ENCODE peak calls at places on chromosomes 5 and 9, in nine cellular contexts. One of them, this sample, is unnamed.

GRCh38 chr9:136051568-136052432 is 43.3 kb downstream of the NACC2 start:
- DNase-seq in GM06990: no peak
- DNase-seq in astrocyte of the spinal cord: peak; percentile 97
- DNase-seq in HL-60: peak; percentile 51
- DNase-seq in cardiac fibroblast: peak; percentile 92
- DNase-seq in bronchial epithelial cell: peak; percentile 93
- DNase-seq in Peyer's patch: peak; percentile 79
- DNase-seq in fibroblast of lung: peak; percentile 94
- DNase-seq in DND-41: no peak
- DNase-seq in this sample: no peak

GRCh38 chr5:168089201-168089887 is 202.1 kb upstream of the WWC1 start:
- DNase-seq in HL-60: no peak
- DNase-seq in bronchial epithelial cell: no peak
- DNase-seq in GM06990: no peak
- DNase-seq in astrocyte of the spinal cord: no peak
- DNase-seq in Peyer's patch: no peak
- DNase-seq in cardiac fibroblast: no peak
- DNase-seq in fibroblast of lung: no peak
- DNase-seq in DND-41: no peak
- DNase-seq in this sample: no peak

GRCh38 chr5:24268482-24269056 is 376.2 kb downstream of the CDH10 start:
- DNase-seq in HL-60: no peak
- DNase-seq in Peyer's patch: no peak
- DNase-seq in fibroblast of lung: no peak
- DNase-seq in bronchial epithelial cell: no peak
- DNase-seq in astrocyte of the spinal cord: no peak
- DNase-seq in DND-41: no peak
- DNase-seq in GM06990: no peak
- DNase-seq in cardiac fibroblast: no peak
- DNase-seq in this sample: no peak

GRCh38 chr5:31581498-31582099 is 49.5 kb downstream of the C5orf22 start:
- DNase-seq in fibroblast of lung: peak; percentile 66
- DNase-seq in astrocyte of the spinal cord: peak; percentile 50
- DNase-seq in GM06990: no peak
- DNase-seq in DND-41: no peak
- DNase-seq in Peyer's patch: no peak
- DNase-seq in bronchial epithelial cell: peak; percentile 47
- DNase-seq in cardiac fibroblast: peak; percentile 67
- DNase-seq in HL-60: no peak
- DNase-seq in this sample: peak; percentile 2

GRCh38 chr5:151134228-151134627 is 23.4 kb downstream of the ANXA6 start:
- DNase-seq in bronchial epithelial cell: no peak
- DNase-seq in GM06990: no peak
- DNase-seq in cardiac fibroblast: no peak
- DNase-seq in HL-60: no peak
- DNase-seq in fibroblast of lung: no peak
- DNase-seq in DND-41: no peak
- DNase-seq in astrocyte of the spinal cord: no peak
- DNase-seq in Peyer's patch: peak; percentile 66
- DNase-seq in this sample: no peak

GRCh38 chr5:143161893-143162520 is 241.5 kb downstream of the NR3C1 start:
- DNase-seq in astrocyte of the spinal cord: no peak
- DNase-seq in DND-41: no peak
- DNase-seq in bronchial epithelial cell: peak; percentile 61
- DNase-seq in HL-60: peak; percentile 68
- DNase-seq in fibroblast of lung: peak; percentile 94
- DNase-seq in Peyer's patch: peak; percentile 67
- DNase-seq in cardiac fibroblast: peak; percentile 81
- DNase-seq in GM06990: no peak
- DNase-seq in this sample: peak; percentile 61

GRCh38 chr5:172411423-172412111 is 42.8 kb downstream of the SH3PXD2B start:
- DNase-seq in cardiac fibroblast: peak; percentile 61
- DNase-seq in GM06990: no peak
- DNase-seq in astrocyte of the spinal cord: peak; percentile 35
- DNase-seq in HL-60: no peak
- DNase-seq in Peyer's patch: no peak
- DNase-seq in bronchial epithelial cell: no peak
- DNase-seq in fibroblast of lung: peak; percentile 88
- DNase-seq in DND-41: peak; percentile 21
- DNase-seq in this sample: no peak

GRCh38 chr9:89929721-89930480 is 325.1 kb downstream of the GADD45G start:
- DNase-seq in bronchial epithelial cell: peak; percentile 72
- DNase-seq in astrocyte of the spinal cord: no peak
- DNase-seq in DND-41: peak; percentile 70
- DNase-seq in GM06990: no peak
- DNase-seq in cardiac fibroblast: no peak
- DNase-seq in HL-60: no peak
- DNase-seq in fibroblast of lung: peak; percentile 33
- DNase-seq in Peyer's patch: no peak
- DNase-seq in this sample: no peak

GRCh38 chr5:84275609-84276008 is 109.1 kb downstream of the EDIL3 start:
- DNase-seq in astrocyte of the spinal cord: no peak
- DNase-seq in bronchial epithelial cell: no peak
- DNase-seq in HL-60: no peak
- DNase-seq in fibroblast of lung: no peak
- DNase-seq in Peyer's patch: no peak
- DNase-seq in cardiac fibroblast: no peak
- DNase-seq in DND-41: no peak
- DNase-seq in GM06990: no peak
- DNase-seq in this sample: no peak

GRCh38 chr9:130444565-130445221 is at the start of gene ASS1:
- DNase-seq in HL-60: peak; percentile 32
- DNase-seq in GM06990: no peak
- DNase-seq in Peyer's patch: peak; percentile 87
- DNase-seq in DND-41: no peak
- DNase-seq in astrocyte of the spinal cord: peak; percentile 23
- DNase-seq in fibroblast of lung: peak; percentile 17
- DNase-seq in bronchial epithelial cell: no peak
- DNase-seq in cardiac fibroblast: peak; percentile 51
- DNase-seq in this sample: peak; percentile 16

GRCh38 chr9:69206047-69206446 is 32.0 kb downstream of the TJP2 start:
- DNase-seq in fibroblast of lung: no peak
- DNase-seq in bronchial epithelial cell: no peak
- DNase-seq in HL-60: no peak
- DNase-seq in GM06990: no peak
- DNase-seq in astrocyte of the spinal cord: no peak
- DNase-seq in Peyer's patch: no peak
- DNase-seq in DND-41: no peak
- DNase-seq in cardiac fibroblast: no peak
- DNase-seq in this sample: no peak

GRCh38 chr9:69204378-69204777 is 30.3 kb downstream of the TJP2 start:
- DNase-seq in Peyer's patch: no peak
- DNase-seq in HL-60: no peak
- DNase-seq in fibroblast of lung: peak; percentile 50
- DNase-seq in DND-41: no peak
- DNase-seq in astrocyte of the spinal cord: no peak
- DNase-seq in GM06990: no peak
- DNase-seq in cardiac fibroblast: no peak
- DNase-seq in bronchial epithelial cell: no peak
- DNase-seq in this sample: no peak

GRCh38 chr9:69211424-69212036 is 37.5 kb downstream of the TJP2 start:
- DNase-seq in bronchial epithelial cell: no peak
- DNase-seq in DND-41: no peak
- DNase-seq in cardiac fibroblast: no peak
- DNase-seq in astrocyte of the spinal cord: no peak
- DNase-seq in Peyer's patch: no peak
- DNase-seq in HL-60: no peak
- DNase-seq in GM06990: no peak
- DNase-seq in fibroblast of lung: no peak
- DNase-seq in this sample: no peak

GRCh38 chr9:69204869-69205268 is 30.8 kb downstream of the TJP2 start:
- DNase-seq in GM06990: no peak
- DNase-seq in DND-41: no peak
- DNase-seq in cardiac fibroblast: peak; percentile 73
- DNase-seq in astrocyte of the spinal cord: no peak
- DNase-seq in fibroblast of lung: peak; percentile 56
- DNase-seq in bronchial epithelial cell: no peak
- DNase-seq in Peyer's patch: no peak
- DNase-seq in HL-60: no peak
- DNase-seq in this sample: no peak

GRCh38 chr9:69207503-69207902 is 33.4 kb downstream of the TJP2 start:
- DNase-seq in cardiac fibroblast: no peak
- DNase-seq in astrocyte of the spinal cord: no peak
- DNase-seq in GM06990: no peak
- DNase-seq in DND-41: no peak
- DNase-seq in bronchial epithelial cell: peak; percentile 39
- DNase-seq in fibroblast of lung: no peak
- DNase-seq in HL-60: no peak
- DNase-seq in Peyer's patch: no peak
- DNase-seq in this sample: no peak
- TF ChIP-seq CTCF in cardiac fibroblast: no peak
- TF ChIP-seq CTCF in astrocyte of the spinal cord: peak; percentile 7
- TF ChIP-seq CTCF in GM06990: peak; percentile 24
- TF ChIP-seq CTCF in DND-41: no peak
- TF ChIP-seq CTCF in bronchial epithelial cell: peak; percentile 32
- TF ChIP-seq CTCF in fibroblast of lung: no peak
- TF ChIP-seq CTCF in HL-60: no peak
- TF ChIP-seq CTCF in Peyer's patch: no peak
- TF ChIP-seq CTCF in this sample: no peak

GRCh38 chr9:95835398-95835797 is 40.1 kb upstream of the ERCC6L2 start:
- DNase-seq in Peyer's patch: no peak
- DNase-seq in DND-41: no peak
- DNase-seq in bronchial epithelial cell: no peak
- DNase-seq in GM06990: no peak
- DNase-seq in astrocyte of the spinal cord: no peak
- DNase-seq in fibroblast of lung: no peak
- DNase-seq in cardiac fibroblast: no peak
- DNase-seq in HL-60: no peak
- DNase-seq in this sample: no peak

GRCh38 chr9:95836072-95836471 is 39.4 kb upstream of the ERCC6L2 start:
- DNase-seq in astrocyte of the spinal cord: peak; percentile 46
- DNase-seq in DND-41: no peak
- DNase-seq in cardiac fibroblast: no peak
- DNase-seq in GM06990: no peak
- DNase-seq in fibroblast of lung: no peak
- DNase-seq in Peyer's patch: no peak
- DNase-seq in bronchial epithelial cell: no peak
- DNase-seq in HL-60: no peak
- DNase-seq in this sample: no peak

GRCh38 chr9:95831810-95832209 is 43.7 kb upstream of the ERCC6L2 start:
- DNase-seq in DND-41: no peak
- DNase-seq in fibroblast of lung: no peak
- DNase-seq in bronchial epithelial cell: no peak
- DNase-seq in astrocyte of the spinal cord: no peak
- DNase-seq in cardiac fibroblast: no peak
- DNase-seq in Peyer's patch: no peak
- DNase-seq in HL-60: no peak
- DNase-seq in GM06990: no peak
- DNase-seq in this sample: no peak

GRCh38 chr9:95833549-95834178 is 41.8 kb upstream of the ERCC6L2 start:
- DNase-seq in HL-60: no peak
- DNase-seq in DND-41: no peak
- DNase-seq in Peyer's patch: no peak
- DNase-seq in astrocyte of the spinal cord: no peak
- DNase-seq in cardiac fibroblast: no peak
- DNase-seq in bronchial epithelial cell: no peak
- DNase-seq in fibroblast of lung: no peak
- DNase-seq in GM06990: no peak
- DNase-seq in this sample: no peak

DNA sequence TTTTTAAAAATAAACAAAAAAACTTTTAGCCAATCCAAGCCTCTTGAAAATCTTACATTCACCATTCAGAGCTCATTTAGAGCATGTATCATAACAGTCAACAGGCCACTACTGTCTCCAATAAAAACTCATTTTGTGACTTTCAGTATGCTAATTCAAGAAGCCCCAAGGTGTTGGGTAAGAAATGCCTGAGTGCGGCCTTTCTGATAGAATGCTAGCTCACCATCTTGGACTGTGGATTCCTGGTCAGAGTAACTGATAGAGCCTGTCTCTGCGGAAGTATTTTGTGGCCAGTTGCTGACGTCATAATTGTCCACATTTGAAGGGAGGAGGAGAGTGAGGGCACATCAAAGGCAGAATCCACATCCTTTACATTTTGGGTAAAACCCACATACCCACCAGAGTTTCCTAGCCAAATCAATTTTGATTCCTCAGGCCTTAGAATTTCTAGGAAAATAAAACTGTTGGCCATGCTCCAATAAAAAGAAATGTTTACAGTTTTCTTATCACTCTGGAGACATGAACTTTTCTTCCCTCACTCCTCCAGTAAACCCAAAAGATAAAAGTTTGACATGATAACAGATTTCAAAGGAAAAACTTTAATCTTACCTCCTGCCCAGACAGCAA is 41.1 kb upstream of the ERCC6L2 start:
- DNase-seq in bronchial epithelial cell: no peak
- DNase-seq in Peyer's patch: no peak
- DNase-seq in GM06990: no peak
- DNase-seq in fibroblast of lung: peak; percentile 56
- DNase-seq in cardiac fibroblast: peak; percentile 59
- DNase-seq in DND-41: no peak
- DNase-seq in HL-60: no peak
- DNase-seq in astrocyte of the spinal cord: peak; percentile 58
- DNase-seq in this sample: no peak
- TF ChIP-seq CTCF in bronchial epithelial cell: no peak
- TF ChIP-seq CTCF in Peyer's patch: no peak
- TF ChIP-seq CTCF in GM06990: no peak
- TF ChIP-seq CTCF in fibroblast of lung: no peak
- TF ChIP-seq CTCF in cardiac fibroblast: no peak
- TF ChIP-seq CTCF in DND-41: no peak
- TF ChIP-seq CTCF in HL-60: no peak
- TF ChIP-seq CTCF in astrocyte of the spinal cord: no peak
- TF ChIP-seq CTCF in this sample: no peak

DNA sequence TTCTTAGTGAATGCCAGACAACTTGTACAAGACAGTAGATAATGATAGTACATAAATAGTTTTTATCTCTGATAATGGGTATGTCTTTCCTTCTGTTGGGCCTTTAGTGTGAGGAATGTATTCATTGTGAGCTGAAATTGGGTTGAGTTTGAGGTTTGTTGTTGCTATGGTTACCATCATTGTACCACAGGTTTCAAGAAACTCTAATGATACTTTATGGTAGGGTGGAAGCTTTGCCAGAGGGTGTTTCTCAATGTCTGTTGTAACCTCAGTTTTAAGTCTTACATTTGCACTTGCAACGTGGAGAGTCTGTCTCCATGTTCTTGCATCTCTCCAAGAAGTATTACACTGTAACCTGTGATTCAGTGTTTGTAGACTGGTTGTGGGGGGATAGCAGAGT is 1550.1 kb downstream of the MAT2B start:
- DNase-seq in astrocyte of the spinal cord: peak; percentile 1
- DNase-seq in bronchial epithelial cell: no peak
- DNase-seq in DND-41: no peak
- DNase-seq in Peyer's patch: no peak
- DNase-seq in GM06990: no peak
- DNase-seq in cardiac fibroblast: no peak
- DNase-seq in fibroblast of lung: no peak
- DNase-seq in HL-60: peak; percentile 55
- DNase-seq in this sample: no peak
- TF ChIP-seq CTCF in astrocyte of the spinal cord: no peak
- TF ChIP-seq CTCF in bronchial epithelial cell: no peak
- TF ChIP-seq CTCF in DND-41: no peak
- TF ChIP-seq CTCF in Peyer's patch: no peak
- TF ChIP-seq CTCF in GM06990: no peak
- TF ChIP-seq CTCF in cardiac fibroblast: no peak
- TF ChIP-seq CTCF in fibroblast of lung: no peak
- TF ChIP-seq CTCF in HL-60: no peak
- TF ChIP-seq CTCF in this sample: no peak

DNA sequence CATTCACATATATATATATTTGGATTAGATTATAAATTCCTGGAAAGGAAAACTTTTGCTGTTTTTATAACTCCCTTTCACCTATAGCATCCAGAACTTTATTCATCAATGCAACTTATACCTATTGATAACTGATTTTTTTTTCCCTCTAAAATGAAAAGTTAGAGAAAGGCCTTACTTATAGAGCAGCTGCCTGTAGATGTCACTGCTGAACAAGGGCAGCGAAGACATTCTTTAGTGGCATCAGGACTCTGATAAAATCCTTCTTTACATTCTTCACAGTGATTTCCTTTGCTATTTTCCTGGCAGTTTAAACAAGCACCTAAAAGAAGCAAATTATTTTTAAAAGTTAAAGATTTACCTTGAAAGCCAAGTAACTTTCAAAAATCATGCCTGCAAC is 32.3 kb upstream of the CDK5RAP2 start:
- DNase-seq in astrocyte of the spinal cord: no peak
- DNase-seq in HL-60: no peak
- DNase-seq in DND-41: no peak
- DNase-seq in Peyer's patch: no peak
- DNase-seq in cardiac fibroblast: peak; percentile 19
- DNase-seq in bronchial epithelial cell: peak; percentile 23
- DNase-seq in GM06990: no peak
- DNase-seq in fibroblast of lung: no peak
- DNase-seq in this sample: no peak
- TF ChIP-seq CTCF in astrocyte of the spinal cord: peak; percentile 33
- TF ChIP-seq CTCF in HL-60: no peak
- TF ChIP-seq CTCF in DND-41: peak; percentile 41
- TF ChIP-seq CTCF in Peyer's patch: no peak
- TF ChIP-seq CTCF in cardiac fibroblast: no peak
- TF ChIP-seq CTCF in bronchial epithelial cell: peak; percentile 15
- TF ChIP-seq CTCF in GM06990: peak; percentile 33
- TF ChIP-seq CTCF in fibroblast of lung: no peak
- TF ChIP-seq CTCF in this sample: peak; percentile 17

This sample was measured in AG09319.